ENCODE peak calls at places on chromosomes 7 and 10, in five cellular contexts. G is T-helper 1 cell, I is GM04503, O is NCI-H345, T is sciatic nerve. N is an unnamed sample.

GRCh38 chr7:47666164-47666862 is 84.4 kb upstream of the TNS3 start:
- DNase-seq in O (no peak), T (no peak), G (no peak), I (no peak), N (no peak)

GRCh38 chr7:100957832-100958421 is 8.6 kb downstream of the MUC3A start:
- DNase-seq in T (no peak), G (peak), O (no peak), I (no peak), N (no peak)

GRCh38 chr10:58475322-58476277 is 37.1 kb upstream of the BICC1 start:
- DNase-seq in O (no peak), I (peak), G (no peak), T (no peak), N (no peak)

GRCh38 chr7:133480868-133481267 is 228.0 kb downstream of the EXOC4 start:
- DNase-seq in T (no peak), I (no peak), G (no peak), O (no peak), N (no peak)

GRCh38 chr10:43026039-43026973 is 50.6 kb upstream of the RET start:
- DNase-seq in I (no peak), T (no peak), G (no peak), O (no peak), N (peak)

GRCh38 chr10:115818015-115818414 is 455.0 kb downstream of the GFRA1 start:
- DNase-seq in T (no peak), I (peak), O (no peak), G (no peak), N (no peak)

GRCh38 chr10:4301296-4301695 is 516.3 kb upstream of the KLF6 start:
- DNase-seq in T (no peak), I (no peak), O (no peak), G (no peak), N (no peak)

GRCh38 chr7:145692237-145692950 is 424.2 kb upstream of the CNTNAP2 start:
- DNase-seq in T (no peak), G (no peak), I (no peak), O (no peak), N (no peak)

GRCh38 chr7:55127622-55128081 is 108.8 kb downstream of the EGFR start:
- DNase-seq in O (peak), I (no peak), G (no peak), T (no peak), N (peak)

GRCh38 chr7:960269-960871 is 5.9 kb upstream of the ADAP1 start:
- DNase-seq in I (no peak), G (no peak), O (no peak), T (no peak), N (no peak)

GRCh38 chr7:111012152-111012551 is 78.8 kb upstream of the LRRN3 start:
- DNase-seq in I (no peak), T (no peak), G (no peak), O (no peak), N (no peak)

GRCh38 chr10:533611-534566 is 155.6 kb downstream of the DIP2C start:
- DNase-seq in I (no peak), T (peak), O (no peak), G (no peak), N (no peak)

GRCh38 chr10:97713351-97713827 is at the start of gene MARVELD1:
- DNase-seq in I (no peak), G (no peak), O (no peak), T (peak), N (no peak)

GRCh38 chr10:8296742-8297101 is 242.2 kb downstream of the GATA3 start:
- DNase-seq in I (no peak), T (no peak), O (no peak), G (no peak), N (no peak)

GRCh38 chr7:44769381-44770209 is 20.9 kb downstream of the ZMIZ2 start:
- DNase-seq in G (peak), O (no peak), T (no peak), I (peak), N (no peak)

GRCh38 chr7:132035517-132036362 is 479.3 kb upstream of the PODXL start:
- DNase-seq in G (no peak), O (peak), T (no peak), I (no peak), N (no peak)

GRCh38 chr7:91596287-91596686 is 284.2 kb downstream of the MTERF1 start:
- DNase-seq in O (no peak), I (no peak), G (no peak), T (no peak), N (no peak)

GRCh38 chr7:1196950-1197349 is 35.7 kb upstream of the UNCX start:
- DNase-seq in T (no peak), O (no peak), G (no peak), I (no peak), N (no peak)